ENCODE peak calls at places on chromosome 14, in six cellular contexts. One of them, this sample, is unnamed.

GRCh38 chr14:76918751-76919421 is 92.7 kb downstream of the LRRC74A start:
- DNase-seq in A549: peak
- DNase-seq in upper lobe of right lung: peak
- DNase-seq in cardiac fibroblast: peak
- DNase-seq in MCF 10A: peak
- DNase-seq in endodermal cell: peak
- DNase-seq in this sample: peak

GRCh38 chr14:99125113-99125512 is 146.9 kb downstream of the BCL11B start:
- DNase-seq in A549: no peak
- DNase-seq in upper lobe of right lung: no peak
- DNase-seq in cardiac fibroblast: no peak
- DNase-seq in MCF 10A: no peak
- DNase-seq in endodermal cell: no peak
- DNase-seq in this sample: peak

GRCh38 chr14:104393199-104393897 is 186.2 kb upstream of the C14orf180 start:
- DNase-seq in A549: no peak
- DNase-seq in upper lobe of right lung: peak
- DNase-seq in cardiac fibroblast: no peak
- DNase-seq in MCF 10A: no peak
- DNase-seq in endodermal cell: no peak
- DNase-seq in this sample: no peak

GRCh38 chr14:88840926-88841325 is 16.5 kb downstream of the TTC8 start:
- DNase-seq in A549: no peak
- DNase-seq in upper lobe of right lung: no peak
- DNase-seq in cardiac fibroblast: no peak
- DNase-seq in MCF 10A: no peak
- DNase-seq in endodermal cell: no peak
- DNase-seq in this sample: no peak

GRCh38 chr14:89616425-89617141 is 199.6 kb upstream of the FOXN3 start:
- DNase-seq in A549: no peak
- DNase-seq in upper lobe of right lung: no peak
- DNase-seq in cardiac fibroblast: peak
- DNase-seq in MCF 10A: peak
- DNase-seq in endodermal cell: peak
- DNase-seq in this sample: peak

GRCh38 chr14:33629721-33630287 is 321.1 kb downstream of the EGLN3 start:
- DNase-seq in A549: no peak
- DNase-seq in upper lobe of right lung: no peak
- DNase-seq in cardiac fibroblast: no peak
- DNase-seq in MCF 10A: no peak
- DNase-seq in endodermal cell: no peak
- DNase-seq in this sample: no peak

GRCh38 chr14:72613196-72613974 is 280.5 kb downstream of the DPF3 start:
- DNase-seq in A549: no peak
- DNase-seq in upper lobe of right lung: no peak
- DNase-seq in cardiac fibroblast: peak
- DNase-seq in MCF 10A: peak
- DNase-seq in endodermal cell: peak
- DNase-seq in this sample: no peak

GRCh38 chr14:104752735-104753527 is at the start of gene SIVA1:
- DNase-seq in A549: peak
- DNase-seq in upper lobe of right lung: peak
- DNase-seq in cardiac fibroblast: peak
- DNase-seq in MCF 10A: peak
- DNase-seq in endodermal cell: peak
- DNase-seq in this sample: peak

GRCh38 chr14:23361320-23361719 is 3.7 kb downstream of the EFS start:
- DNase-seq in A549: no peak
- DNase-seq in upper lobe of right lung: no peak
- DNase-seq in cardiac fibroblast: peak
- DNase-seq in MCF 10A: no peak
- DNase-seq in endodermal cell: peak
- DNase-seq in this sample: no peak

GRCh38 chr14:23364164-23364571 is 804 bp downstream of the EFS start:
- DNase-seq in A549: no peak
- DNase-seq in upper lobe of right lung: no peak
- DNase-seq in cardiac fibroblast: no peak
- DNase-seq in MCF 10A: no peak
- DNase-seq in endodermal cell: peak
- DNase-seq in this sample: no peak

GRCh38 chr14:23361763-23362162 is 3.2 kb downstream of the EFS start:
- DNase-seq in A549: no peak
- DNase-seq in upper lobe of right lung: no peak
- DNase-seq in cardiac fibroblast: no peak
- DNase-seq in MCF 10A: no peak
- DNase-seq in endodermal cell: no peak
- DNase-seq in this sample: no peak

GRCh38 chr14:23360496-23360895 is 4.5 kb downstream of the EFS start:
- DNase-seq in A549: peak
- DNase-seq in upper lobe of right lung: no peak
- DNase-seq in cardiac fibroblast: no peak
- DNase-seq in MCF 10A: no peak
- DNase-seq in endodermal cell: peak
- DNase-seq in this sample: no peak

DNA sequence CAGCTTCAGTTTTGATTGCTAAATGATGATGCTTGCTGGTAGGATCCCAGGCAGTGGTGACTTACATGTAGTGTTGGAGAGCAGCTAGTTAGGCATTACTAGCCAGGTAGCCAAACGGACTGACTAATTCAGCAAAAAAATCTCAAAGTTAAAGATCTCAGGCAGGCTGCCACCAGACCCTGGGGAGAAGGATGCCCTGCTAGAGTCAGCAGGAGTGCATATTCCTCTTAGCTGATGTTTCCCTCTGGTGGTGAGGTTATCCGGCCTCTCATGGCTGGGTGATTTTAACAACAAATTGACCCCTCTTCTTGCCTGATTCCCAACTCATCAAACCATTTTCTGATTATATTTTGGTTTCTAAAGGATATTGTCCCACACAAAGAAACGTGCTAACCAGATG is 2.8 kb downstream of the EFS start:
- DNase-seq in A549: no peak
- DNase-seq in upper lobe of right lung: no peak
- DNase-seq in cardiac fibroblast: peak
- DNase-seq in MCF 10A: no peak
- DNase-seq in endodermal cell: peak
- DNase-seq in this sample: no peak
- TF ChIP-seq CTCF in A549: no peak
- TF ChIP-seq CTCF in upper lobe of right lung: no peak
- TF ChIP-seq CTCF in cardiac fibroblast: no peak
- TF ChIP-seq CTCF in MCF 10A: no peak
- TF ChIP-seq CTCF in endodermal cell: peak
- TF ChIP-seq CTCF in this sample: no peak

GRCh38 chr14:67392123-67392522 is 19.8 kb downstream of the PLEK2 start:
- DNase-seq in A549: no peak
- DNase-seq in upper lobe of right lung: no peak
- DNase-seq in cardiac fibroblast: no peak
- DNase-seq in MCF 10A: no peak
- DNase-seq in endodermal cell: no peak
- DNase-seq in this sample: no peak

GRCh38 chr14:67391266-67391665 is 20.7 kb downstream of the PLEK2 start:
- DNase-seq in A549: no peak
- DNase-seq in upper lobe of right lung: no peak
- DNase-seq in cardiac fibroblast: no peak
- DNase-seq in MCF 10A: no peak
- DNase-seq in endodermal cell: no peak
- DNase-seq in this sample: no peak

GRCh38 chr14:67392728-67393314 is 19.1 kb downstream of the PLEK2 start:
- DNase-seq in A549: no peak
- DNase-seq in upper lobe of right lung: no peak
- DNase-seq in cardiac fibroblast: no peak
- DNase-seq in MCF 10A: no peak
- DNase-seq in endodermal cell: no peak
- DNase-seq in this sample: no peak

GRCh38 chr14:67389261-67389660 is 22.7 kb downstream of the PLEK2 start:
- DNase-seq in A549: no peak
- DNase-seq in upper lobe of right lung: no peak
- DNase-seq in cardiac fibroblast: no peak
- DNase-seq in MCF 10A: no peak
- DNase-seq in endodermal cell: no peak
- DNase-seq in this sample: no peak

DNA sequence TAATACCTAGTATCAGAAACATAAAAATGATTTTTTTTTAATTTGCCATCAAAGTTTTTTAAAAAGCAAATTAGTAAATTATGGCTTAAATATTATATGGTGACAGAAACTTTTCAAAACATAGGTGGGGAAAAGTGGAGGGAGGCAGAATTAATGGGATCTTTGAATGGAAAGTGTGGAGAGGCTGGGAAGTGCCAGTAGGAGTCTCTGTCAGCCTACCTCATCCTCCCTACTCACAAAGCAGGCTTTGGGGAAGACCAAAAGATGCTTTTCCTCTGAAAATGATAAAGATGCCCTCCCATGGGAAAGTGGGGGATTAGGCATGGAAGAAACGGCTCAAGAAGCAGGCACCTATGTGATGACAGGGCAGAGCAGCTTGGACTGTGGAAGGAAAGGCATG is 21.8 kb downstream of the PLEK2 start:
- DNase-seq in A549: no peak
- DNase-seq in upper lobe of right lung: no peak
- DNase-seq in cardiac fibroblast: no peak
- DNase-seq in MCF 10A: no peak
- DNase-seq in endodermal cell: no peak
- DNase-seq in this sample: no peak
- TF ChIP-seq CTCF in A549: no peak
- TF ChIP-seq CTCF in upper lobe of right lung: no peak
- TF ChIP-seq CTCF in cardiac fibroblast: no peak
- TF ChIP-seq CTCF in MCF 10A: no peak
- TF ChIP-seq CTCF in endodermal cell: peak
- TF ChIP-seq CTCF in this sample: no peak

GRCh38 chr14:29529418-29529817 is 398.2 kb downstream of the PRKD1 start:
- DNase-seq in A549: no peak
- DNase-seq in upper lobe of right lung: no peak
- DNase-seq in cardiac fibroblast: peak
- DNase-seq in MCF 10A: peak
- DNase-seq in endodermal cell: peak
- DNase-seq in this sample: peak
- TF ChIP-seq CTCF in A549: no peak
- TF ChIP-seq CTCF in upper lobe of right lung: peak
- TF ChIP-seq CTCF in cardiac fibroblast: peak
- TF ChIP-seq CTCF in MCF 10A: peak
- TF ChIP-seq CTCF in endodermal cell: peak
- TF ChIP-seq CTCF in this sample: peak

GRCh38 chr14:51239813-51240803 is at the start of gene TMX1:
- DNase-seq in A549: peak
- DNase-seq in upper lobe of right lung: peak
- DNase-seq in cardiac fibroblast: peak
- DNase-seq in MCF 10A: peak
- DNase-seq in endodermal cell: peak
- DNase-seq in this sample: peak

GRCh38 chr14:51244591-51244990 is 4.5 kb downstream of the TMX1 start:
- DNase-seq in A549: no peak
- DNase-seq in upper lobe of right lung: no peak
- DNase-seq in cardiac fibroblast: no peak
- DNase-seq in MCF 10A: no peak
- DNase-seq in endodermal cell: no peak
- DNase-seq in this sample: no peak

GRCh38 chr14:51246032-51246431 is 6.0 kb downstream of the TMX1 start:
- DNase-seq in A549: no peak
- DNase-seq in upper lobe of right lung: no peak
- DNase-seq in cardiac fibroblast: no peak
- DNase-seq in MCF 10A: no peak
- DNase-seq in endodermal cell: no peak
- DNase-seq in this sample: no peak

GRCh38 chr14:51240804-51241380 is 845 bp downstream of the TMX1 start:
- DNase-seq in A549: no peak
- DNase-seq in upper lobe of right lung: no peak
- DNase-seq in cardiac fibroblast: no peak
- DNase-seq in MCF 10A: no peak
- DNase-seq in endodermal cell: no peak
- DNase-seq in this sample: no peak

GRCh38 chr14:51242545-51243490 is 2.8 kb downstream of the TMX1 start:
- DNase-seq in A549: no peak
- DNase-seq in upper lobe of right lung: no peak
- DNase-seq in cardiac fibroblast: no peak
- DNase-seq in MCF 10A: no peak
- DNase-seq in endodermal cell: peak
- DNase-seq in this sample: no peak
- TF ChIP-seq CTCF in A549: peak
- TF ChIP-seq CTCF in upper lobe of right lung: no peak
- TF ChIP-seq CTCF in cardiac fibroblast: no peak
- TF ChIP-seq CTCF in MCF 10A: no peak
- TF ChIP-seq CTCF in endodermal cell: peak
- TF ChIP-seq CTCF in this sample: no peak

GRCh38 chr14:26163761-26164160 is 434.1 kb downstream of the NOVA1 start:
- DNase-seq in A549: no peak
- DNase-seq in upper lobe of right lung: no peak
- DNase-seq in cardiac fibroblast: peak
- DNase-seq in MCF 10A: no peak
- DNase-seq in endodermal cell: peak
- DNase-seq in this sample: peak
- TF ChIP-seq CTCF in A549: no peak
- TF ChIP-seq CTCF in upper lobe of right lung: peak
- TF ChIP-seq CTCF in cardiac fibroblast: peak
- TF ChIP-seq CTCF in MCF 10A: peak
- TF ChIP-seq CTCF in endodermal cell: peak
- TF ChIP-seq CTCF in this sample: peak

GRCh38 chr14:94288610-94289465 is 4.2 kb downstream of the SERPINA10 start:
- DNase-seq in A549: no peak
- DNase-seq in upper lobe of right lung: no peak
- DNase-seq in cardiac fibroblast: no peak
- DNase-seq in MCF 10A: no peak
- DNase-seq in endodermal cell: no peak
- DNase-seq in this sample: no peak
- TF ChIP-seq CTCF in A549: no peak
- TF ChIP-seq CTCF in upper lobe of right lung: no peak
- TF ChIP-seq CTCF in cardiac fibroblast: no peak
- TF ChIP-seq CTCF in MCF 10A: no peak
- TF ChIP-seq CTCF in endodermal cell: peak
- TF ChIP-seq CTCF in this sample: no peak

GRCh38 chr14:69784942-69785341 is 12.1 kb downstream of the SLC10A1 start:
- DNase-seq in A549: no peak
- DNase-seq in upper lobe of right lung: no peak
- DNase-seq in cardiac fibroblast: no peak
- DNase-seq in MCF 10A: no peak
- DNase-seq in endodermal cell: no peak
- DNase-seq in this sample: no peak

GRCh38 chr14:69780952-69781351 is 14.0 kb downstream of the SRSF5 start:
- DNase-seq in A549: no peak
- DNase-seq in upper lobe of right lung: no peak
- DNase-seq in cardiac fibroblast: no peak
- DNase-seq in MCF 10A: no peak
- DNase-seq in endodermal cell: no peak
- DNase-seq in this sample: no peak

GRCh38 chr14:69776875-69777453 is 10.0 kb downstream of the SRSF5 start:
- DNase-seq in A549: no peak
- DNase-seq in upper lobe of right lung: no peak
- DNase-seq in cardiac fibroblast: no peak
- DNase-seq in MCF 10A: no peak
- DNase-seq in endodermal cell: no peak
- DNase-seq in this sample: no peak

GRCh38 chr14:69779088-69779487 is 12.1 kb downstream of the SRSF5 start:
- DNase-seq in A549: no peak
- DNase-seq in upper lobe of right lung: no peak
- DNase-seq in cardiac fibroblast: no peak
- DNase-seq in MCF 10A: no peak
- DNase-seq in endodermal cell: peak
- DNase-seq in this sample: no peak

DNA sequence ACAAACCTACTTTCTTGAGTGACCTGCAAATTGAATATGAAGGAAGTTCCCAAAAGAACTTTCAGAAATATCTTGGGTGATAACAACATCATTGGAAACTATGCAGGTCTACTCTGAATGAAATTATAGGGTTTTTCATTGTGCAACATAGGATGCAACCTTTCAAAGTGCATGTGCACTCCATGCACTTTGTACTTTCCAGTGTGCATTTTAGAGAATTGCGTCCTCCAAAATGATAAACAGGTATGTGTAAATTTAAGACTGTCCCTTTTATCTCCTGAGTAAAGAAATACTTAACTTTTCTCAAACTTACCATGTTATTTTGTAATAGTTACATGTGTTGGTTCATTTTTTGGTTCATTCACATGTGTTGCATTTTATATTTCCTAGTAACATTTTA is 13.2 kb downstream of the SRSF5 start:
- DNase-seq in A549: no peak
- DNase-seq in upper lobe of right lung: no peak
- DNase-seq in cardiac fibroblast: no peak
- DNase-seq in MCF 10A: no peak
- DNase-seq in endodermal cell: no peak
- DNase-seq in this sample: no peak
- TF ChIP-seq CTCF in A549: no peak
- TF ChIP-seq CTCF in upper lobe of right lung: no peak
- TF ChIP-seq CTCF in cardiac fibroblast: no peak
- TF ChIP-seq CTCF in MCF 10A: no peak
- TF ChIP-seq CTCF in endodermal cell: no peak
- TF ChIP-seq CTCF in this sample: no peak

This sample was measured in endothelial cell.